ENCODE peak calls at places on chromosomes 7 and 10, in eight cellular contexts. N, Y, Q, L, K, J, B and F are unnamed samples.

GRCh38 chr7:124915242-124915641 is 14.4 kb downstream of the POT1 start:
- DNase-seq in L (no peak), B (no peak), N (no peak), Q (no peak), K (no peak), Y (no peak), J (no peak), F (no peak)

GRCh38 chr10:91034494-91035157 is 113.7 kb upstream of the ANKRD1 start:
- DNase-seq in Y (peak; percentile 46), K (no peak), B (peak; percentile 62), Q (peak; percentile 19), N (peak; percentile 72), L (no peak), J (peak; percentile 51), F (no peak)

GRCh38 chr7:50182734-50183133 is 89.7 kb upstream of the ZPBP start:
- DNase-seq in J (no peak), Q (no peak), B (no peak), N (no peak), L (no peak), Y (no peak), K (no peak), F (no peak)

GRCh38 chr7:16564909-16565426 is 38.3 kb downstream of the LRRC72 start:
- DNase-seq in B (peak; percentile 16), N (no peak), Y (no peak), K (no peak), J (peak; percentile 14), Q (peak; percentile 55), L (peak; percentile 42), F (peak; percentile 30)

GRCh38 chr10:86795353-86795752 is 38.9 kb downstream of the BMPR1A start:
- DNase-seq in B (peak; percentile 88), J (no peak), Q (peak; percentile 89), K (no peak), Y (no peak), N (no peak), L (peak; percentile 5), F (peak; percentile 36)

GRCh38 chr10:70532554-70533188 is 54.1 kb downstream of the PALD1 start:
- DNase-seq in Q (no peak), N (no peak), J (no peak), K (no peak), B (no peak), Y (no peak), L (no peak), F (no peak)

GRCh38 chr7:24700446-24701044 is 56.7 kb downstream of the GSDME start:
- DNase-seq in N (no peak), J (no peak), K (no peak), Y (no peak), L (no peak), B (peak; percentile 83), Q (peak; percentile 38), F (no peak)

GRCh38 chr7:18655969-18656761 is 160.6 kb downstream of the HDAC9 start:
- DNase-seq in Y (no peak), K (no peak), L (no peak), J (no peak), Q (peak; percentile 17), N (no peak), B (no peak), F (no peak)

GRCh38 chr7:47039899-47040298 is 542.0 kb downstream of the TNS3 start:
- DNase-seq in B (peak; percentile 66), Y (no peak), J (no peak), N (no peak), K (no peak), Q (peak; percentile 48), L (no peak), F (no peak)

GRCh38 chr10:67839957-67840356 is 2.0 kb upstream of the DNAJC12 start:
- DNase-seq in N (no peak), B (peak; percentile 36), K (no peak), L (no peak), Y (no peak), Q (peak; percentile 31), J (no peak), F (peak; percentile 52)

GRCh38 chr10:1187151-1187854 is 131.1 kb downstream of the WDR37 start:
- DNase-seq in Y (no peak), J (no peak), K (peak; percentile 48), L (no peak), B (no peak), Q (no peak), N (no peak), F (no peak)

GRCh38 chr10:30080161-30080560 is 20.8 kb upstream of the JCAD start:
- DNase-seq in K (no peak), Q (peak; percentile 61), L (no peak), N (no peak), J (no peak), B (no peak), Y (no peak), F (no peak)

GRCh38 chr7:99219985-99220384 is 12.1 kb upstream of the KPNA7 start:
- DNase-seq in Y (no peak), Q (no peak), N (no peak), J (no peak), B (no peak), K (no peak), L (no peak), F (no peak)

GRCh38 chr10:27100800-27101347 is 580 bp upstream of the ANKRD26 start:
- DNase-seq in Y (no peak), L (no peak), Q (no peak), J (peak; percentile 14), N (no peak), K (no peak), B (no peak), F (peak; percentile 2)

GRCh38 chr10:5840314-5841307 is 27.4 kb upstream of the GDI2 start:
- DNase-seq in Q (no peak), B (peak; percentile 14), K (no peak), N (peak; percentile 49), J (peak; percentile 29), L (no peak), Y (no peak), F (no peak)

GRCh38 chr10:128124813-128125403 is 1.3 kb downstream of the MKI67 start:
- DNase-seq in Q (no peak), Y (no peak), L (no peak), N (no peak), K (no peak), B (no peak), J (no peak), F (no peak)
- H3K4me3 ChIP-seq in Q (peak overlapping the region; percentile 87), Y (no peak overlapping the region), L (peak overlapping the region; percentile 90), N (no peak overlapping the region), K (no peak overlapping the region), B (peak overlapping the region; percentile 83), J (no peak overlapping the region), F (peak overlapping the region; percentile 71)

DNA sequence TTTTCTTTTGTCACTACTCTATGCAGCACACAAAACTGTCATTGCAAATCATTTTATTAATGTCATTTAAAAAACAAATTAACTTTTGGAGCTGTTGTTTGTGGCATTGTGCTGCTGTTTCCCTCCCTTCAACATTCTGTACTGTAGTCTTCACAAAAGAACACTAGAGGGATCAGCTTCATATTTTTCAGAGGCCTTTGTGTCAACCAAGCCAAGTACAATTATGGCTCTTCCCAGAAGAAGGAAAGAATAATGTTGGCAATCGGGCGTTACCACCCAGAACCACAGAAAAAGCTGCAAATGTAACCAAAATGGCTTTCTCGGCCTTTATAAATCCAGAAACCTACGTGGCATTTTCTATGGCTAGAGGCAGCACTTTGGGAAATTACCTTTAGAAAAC is 98.9 kb upstream of the COL1A2 start:
- DNase-seq in J (no peak), N (no peak), L (no peak), B (peak; percentile 79), Y (no peak), Q (peak; percentile 85), K (no peak), F (no peak)
- TF ChIP-seq CTCF in J (peak; percentile 54), N (peak; percentile 26), L (peak; percentile 53), B (peak; percentile 69), Y (no peak), Q (peak; percentile 81), K (peak; percentile 8), F (peak; percentile 43)

GRCh38 chr7:22082553-22082885 is 136.8 kb upstream of the CDCA7L start:
- DNase-seq in N (no peak), J (no peak), Y (no peak), K (no peak), B (no peak), Q (no peak), L (no peak), F (no peak)

GRCh38 chr7:22083711-22084289 is 138.1 kb upstream of the CDCA7L start:
- DNase-seq in B (peak; percentile 18), Q (no peak), Y (no peak), J (peak; percentile 25), K (no peak), L (no peak), N (no peak), F (no peak)

GRCh38 chr7:22087861-22088260 is 142.2 kb upstream of the CDCA7L start:
- DNase-seq in Q (no peak), Y (no peak), L (no peak), N (no peak), J (no peak), B (no peak), K (no peak), F (no peak)

GRCh38 chr7:22082886-22083710 is 137.4 kb upstream of the CDCA7L start:
- DNase-seq in Q (peak; percentile 65), B (peak; percentile 49), L (peak; percentile 56), Y (peak; percentile 88), J (peak; percentile 89), N (peak; percentile 87), K (peak; percentile 99), F (peak; percentile 64)
- H3K27ac ChIP-seq in Q (peak overlapping the region; percentile 1), B (peak overlapping the region; percentile 63), L (peak overlapping the region; percentile 68), Y (peak overlapping the region; percentile 60), J (peak overlapping the region; percentile 88), N (peak overlapping the region; percentile 68), K (peak overlapping the region; percentile 90), F (no peak overlapping the region)

GRCh38 chr7:134826105-134826504 is 46.7 kb downstream of the CALD1 start:
- DNase-seq in J (no peak), Y (no peak), Q (peak; percentile 91), B (peak; percentile 97), K (no peak), L (no peak), N (no peak), F (no peak)

GRCh38 chr7:134829381-134829986 is 50.0 kb downstream of the CALD1 start:
- DNase-seq in K (no peak), Y (no peak), J (no peak), B (peak; percentile 57), L (no peak), N (no peak), Q (no peak), F (no peak)

GRCh38 chr7:134827436-134827835 is 48.0 kb downstream of the CALD1 start:
- DNase-seq in Y (no peak), L (no peak), N (no peak), B (no peak), J (no peak), Q (no peak), K (no peak), F (no peak)

GRCh38 chr7:134827889-134828288 is 48.5 kb downstream of the CALD1 start:
- DNase-seq in L (no peak), J (no peak), K (no peak), Q (peak; percentile 84), B (peak; percentile 90), N (no peak), Y (no peak), F (no peak)

GRCh38 chr7:134828361-134828760 is 48.9 kb downstream of the CALD1 start:
- DNase-seq in Y (no peak), B (peak; percentile 43), Q (peak; percentile 51), K (no peak), J (no peak), N (no peak), L (no peak), F (no peak)
- H3K4me3 ChIP-seq in Y (no peak overlapping the region), B (no peak overlapping the region), Q (no peak overlapping the region), K (no peak overlapping the region), J (no peak overlapping the region), N (no peak overlapping the region), L (no peak overlapping the region), F (no peak overlapping the region)

GRCh38 chr7:38920731-38921130 is 11.7 kb upstream of the VPS41 start:
- DNase-seq in L (no peak), N (no peak), J (no peak), K (no peak), Q (no peak), B (no peak), Y (no peak), F (no peak)
- TF ChIP-seq CTCF in L (no peak), N (no peak), J (no peak), K (no peak), Q (no peak), B (no peak), Y (no peak), F (no peak)